ENCODE peak calls at places on chromosomes 12 and 14, in eight cellular contexts. One of them, this sample, is unnamed.

GRCh38 chr12:59500915-59501314 is 94.9 kb upstream of the SLC16A7 start:
- DNase-seq in EL: no peak
- DNase-seq in stimulated activated CD8-positive, alpha-beta memory T cell treated with anti-CD3 and anti-CD28 coated beads, Interleukin-2, amount 100 ng/mL, for 1 hour: no peak
- DNase-seq in CD14-positive monocyte: no peak
- DNase-seq in central memory CD4-positive, alpha-beta T cell: no peak
- DNase-seq in stomach: no peak
- DNase-seq in memory B cell: no peak
- DNase-seq in endothelial cell: no peak
- DNase-seq in this sample: no peak

GRCh38 chr12:89525002-89525823 is 617 bp upstream of the GALNT4 start:
- DNase-seq in EL: peak
- DNase-seq in memory B cell: peak
- DNase-seq in central memory CD4-positive, alpha-beta T cell: peak
- DNase-seq in endothelial cell: peak
- DNase-seq in stimulated activated CD8-positive, alpha-beta memory T cell treated with anti-CD3 and anti-CD28 coated beads, Interleukin-2, amount 100 ng/mL, for 1 hour: no peak
- DNase-seq in CD14-positive monocyte: peak
- DNase-seq in stomach: peak
- DNase-seq in this sample: peak

GRCh38 chr12:19138551-19139344 is 9.2 kb downstream of the PLEKHA5 start:
- DNase-seq in endothelial cell: no peak
- DNase-seq in CD14-positive monocyte: no peak
- DNase-seq in memory B cell: no peak
- DNase-seq in central memory CD4-positive, alpha-beta T cell: no peak
- DNase-seq in EL: peak
- DNase-seq in stimulated activated CD8-positive, alpha-beta memory T cell treated with anti-CD3 and anti-CD28 coated beads, Interleukin-2, amount 100 ng/mL, for 1 hour: no peak
- DNase-seq in stomach: no peak
- DNase-seq in this sample: no peak

GRCh38 chr14:27995688-27996087 is 770.9 kb upstream of the FOXG1 start:
- DNase-seq in endothelial cell: no peak
- DNase-seq in EL: no peak
- DNase-seq in memory B cell: no peak
- DNase-seq in stimulated activated CD8-positive, alpha-beta memory T cell treated with anti-CD3 and anti-CD28 coated beads, Interleukin-2, amount 100 ng/mL, for 1 hour: no peak
- DNase-seq in CD14-positive monocyte: no peak
- DNase-seq in stomach: no peak
- DNase-seq in central memory CD4-positive, alpha-beta T cell: no peak
- DNase-seq in this sample: no peak

GRCh38 chr14:51873221-51873893 is 12.9 kb downstream of the GNG2 start:
- DNase-seq in central memory CD4-positive, alpha-beta T cell: no peak
- DNase-seq in EL: peak
- DNase-seq in memory B cell: peak
- DNase-seq in stimulated activated CD8-positive, alpha-beta memory T cell treated with anti-CD3 and anti-CD28 coated beads, Interleukin-2, amount 100 ng/mL, for 1 hour: no peak
- DNase-seq in CD14-positive monocyte: peak
- DNase-seq in stomach: no peak
- DNase-seq in endothelial cell: no peak
- DNase-seq in this sample: no peak

GRCh38 chr14:76729195-76729594 is 32.1 kb upstream of the VASH1 start:
- DNase-seq in stomach: no peak
- DNase-seq in EL: no peak
- DNase-seq in endothelial cell: no peak
- DNase-seq in central memory CD4-positive, alpha-beta T cell: no peak
- DNase-seq in stimulated activated CD8-positive, alpha-beta memory T cell treated with anti-CD3 and anti-CD28 coated beads, Interleukin-2, amount 100 ng/mL, for 1 hour: no peak
- DNase-seq in memory B cell: no peak
- DNase-seq in CD14-positive monocyte: no peak
- DNase-seq in this sample: no peak

GRCh38 chr14:63178912-63179311 is 25.3 kb upstream of the RHOJ start:
- DNase-seq in central memory CD4-positive, alpha-beta T cell: no peak
- DNase-seq in memory B cell: no peak
- DNase-seq in EL: peak
- DNase-seq in stomach: no peak
- DNase-seq in stimulated activated CD8-positive, alpha-beta memory T cell treated with anti-CD3 and anti-CD28 coated beads, Interleukin-2, amount 100 ng/mL, for 1 hour: no peak
- DNase-seq in endothelial cell: no peak
- DNase-seq in CD14-positive monocyte: no peak
- DNase-seq in this sample: no peak

GRCh38 chr12:45354399-45354798 is 138.5 kb downstream of the ANO6 start:
- DNase-seq in EL: no peak
- DNase-seq in stimulated activated CD8-positive, alpha-beta memory T cell treated with anti-CD3 and anti-CD28 coated beads, Interleukin-2, amount 100 ng/mL, for 1 hour: no peak
- DNase-seq in central memory CD4-positive, alpha-beta T cell: no peak
- DNase-seq in CD14-positive monocyte: no peak
- DNase-seq in stomach: no peak
- DNase-seq in memory B cell: no peak
- DNase-seq in endothelial cell: no peak
- DNase-seq in this sample: no peak

GRCh38 chr14:63573579-63573978 is 30.4 kb upstream of the PPP2R5E start:
- DNase-seq in memory B cell: no peak
- DNase-seq in central memory CD4-positive, alpha-beta T cell: no peak
- DNase-seq in endothelial cell: no peak
- DNase-seq in stomach: no peak
- DNase-seq in CD14-positive monocyte: no peak
- DNase-seq in EL: peak
- DNase-seq in stimulated activated CD8-positive, alpha-beta memory T cell treated with anti-CD3 and anti-CD28 coated beads, Interleukin-2, amount 100 ng/mL, for 1 hour: no peak
- DNase-seq in this sample: no peak

GRCh38 chr12:109289004-109289403 is 20.1 kb downstream of the FOXN4 start:
- DNase-seq in stimulated activated CD8-positive, alpha-beta memory T cell treated with anti-CD3 and anti-CD28 coated beads, Interleukin-2, amount 100 ng/mL, for 1 hour: no peak
- DNase-seq in central memory CD4-positive, alpha-beta T cell: no peak
- DNase-seq in CD14-positive monocyte: no peak
- DNase-seq in EL: no peak
- DNase-seq in memory B cell: no peak
- DNase-seq in stomach: no peak
- DNase-seq in endothelial cell: no peak
- DNase-seq in this sample: no peak

GRCh38 chr12:108584456-108585065 is 13.3 kb downstream of the TMEM119 start:
- DNase-seq in EL: no peak
- DNase-seq in stimulated activated CD8-positive, alpha-beta memory T cell treated with anti-CD3 and anti-CD28 coated beads, Interleukin-2, amount 100 ng/mL, for 1 hour: no peak
- DNase-seq in memory B cell: no peak
- DNase-seq in central memory CD4-positive, alpha-beta T cell: no peak
- DNase-seq in endothelial cell: no peak
- DNase-seq in stomach: no peak
- DNase-seq in CD14-positive monocyte: no peak
- DNase-seq in this sample: no peak

GRCh38 chr12:107242189-107242588 is 148.8 kb upstream of the CRY1 start:
- DNase-seq in memory B cell: no peak
- DNase-seq in CD14-positive monocyte: no peak
- DNase-seq in central memory CD4-positive, alpha-beta T cell: no peak
- DNase-seq in stimulated activated CD8-positive, alpha-beta memory T cell treated with anti-CD3 and anti-CD28 coated beads, Interleukin-2, amount 100 ng/mL, for 1 hour: no peak
- DNase-seq in EL: no peak
- DNase-seq in stomach: no peak
- DNase-seq in endothelial cell: no peak
- DNase-seq in this sample: no peak

GRCh38 chr12:45522227-45522626 is 207.3 kb upstream of the ARID2 start:
- DNase-seq in stomach: no peak
- DNase-seq in central memory CD4-positive, alpha-beta T cell: no peak
- DNase-seq in CD14-positive monocyte: no peak
- DNase-seq in stimulated activated CD8-positive, alpha-beta memory T cell treated with anti-CD3 and anti-CD28 coated beads, Interleukin-2, amount 100 ng/mL, for 1 hour: no peak
- DNase-seq in endothelial cell: no peak
- DNase-seq in EL: no peak
- DNase-seq in memory B cell: no peak
- DNase-seq in this sample: no peak

GRCh38 chr12:49838973-49839633 is 3.8 kb downstream of the BCDIN3D start:
- DNase-seq in endothelial cell: peak
- DNase-seq in CD14-positive monocyte: no peak
- DNase-seq in central memory CD4-positive, alpha-beta T cell: peak
- DNase-seq in stimulated activated CD8-positive, alpha-beta memory T cell treated with anti-CD3 and anti-CD28 coated beads, Interleukin-2, amount 100 ng/mL, for 1 hour: no peak
- DNase-seq in EL: peak
- DNase-seq in memory B cell: no peak
- DNase-seq in stomach: no peak
- DNase-seq in this sample: peak

GRCh38 chr14:105925615-105926414 is 399.4 kb downstream of the TMEM121 start:
- DNase-seq in memory B cell: no peak
- DNase-seq in stomach: no peak
- DNase-seq in endothelial cell: no peak
- DNase-seq in EL: no peak
- DNase-seq in stimulated activated CD8-positive, alpha-beta memory T cell treated with anti-CD3 and anti-CD28 coated beads, Interleukin-2, amount 100 ng/mL, for 1 hour: no peak
- DNase-seq in central memory CD4-positive, alpha-beta T cell: no peak
- DNase-seq in CD14-positive monocyte: no peak
- DNase-seq in this sample: no peak

GRCh38 chr12:97701901-97702300 is 239.3 kb downstream of the RMST start:
- DNase-seq in central memory CD4-positive, alpha-beta T cell: no peak
- DNase-seq in endothelial cell: no peak
- DNase-seq in CD14-positive monocyte: no peak
- DNase-seq in EL: no peak
- DNase-seq in stimulated activated CD8-positive, alpha-beta memory T cell treated with anti-CD3 and anti-CD28 coated beads, Interleukin-2, amount 100 ng/mL, for 1 hour: no peak
- DNase-seq in memory B cell: no peak
- DNase-seq in stomach: no peak
- DNase-seq in this sample: peak

This sample was measured in T47D.